ENCODE peak calls at places on chromosome 3, in nine cellular contexts. One of them, this sample, is unnamed. For H3K4me1, the result is how much of the 10 kb centered on the place peaks cover.

GRCh38 chr3:46846624-46847542 is 16.4 kb downstream of the MYL3 start:
- DNase-seq in DND-41: no peak
- DNase-seq in fibroblast of lung: no peak
- DNase-seq in Caco-2: no peak
- DNase-seq in adrenal gland: no peak
- DNase-seq in mammary epithelial cell: no peak
- DNase-seq in HCT116: no peak
- DNase-seq in cardiac muscle cell: no peak
- DNase-seq in GM23338: no peak
- DNase-seq in this sample: no peak

GRCh38 chr3:114212646-114213045 is 24.7 kb downstream of the ZNF80 start:
- DNase-seq in Caco-2: no peak
- DNase-seq in mammary epithelial cell: no peak
- DNase-seq in GM23338: no peak
- DNase-seq in DND-41: no peak
- DNase-seq in cardiac muscle cell: no peak
- DNase-seq in adrenal gland: no peak
- DNase-seq in HCT116: no peak
- DNase-seq in fibroblast of lung: no peak
- DNase-seq in this sample: no peak

GRCh38 chr3:50484681-50485263 is 18.7 kb downstream of the CACNA2D2 start:
- DNase-seq in cardiac muscle cell: no peak
- DNase-seq in GM23338: no peak
- DNase-seq in fibroblast of lung: no peak
- DNase-seq in DND-41: no peak
- DNase-seq in adrenal gland: no peak
- DNase-seq in mammary epithelial cell: no peak
- DNase-seq in HCT116: no peak
- DNase-seq in Caco-2: no peak
- DNase-seq in this sample: no peak

GRCh38 chr3:52185837-52186236 is 12.1 kb upstream of the ALAS1 start:
- DNase-seq in adrenal gland: no peak
- DNase-seq in cardiac muscle cell: no peak
- DNase-seq in HCT116: no peak
- DNase-seq in Caco-2: no peak
- DNase-seq in DND-41: no peak
- DNase-seq in mammary epithelial cell: no peak
- DNase-seq in GM23338: no peak
- DNase-seq in fibroblast of lung: no peak
- DNase-seq in this sample: no peak

GRCh38 chr3:66722675-66723074 is 221.9 kb upstream of the LRIG1 start:
- DNase-seq in DND-41: no peak
- DNase-seq in adrenal gland: peak
- DNase-seq in HCT116: no peak
- DNase-seq in cardiac muscle cell: no peak
- DNase-seq in GM23338: no peak
- DNase-seq in mammary epithelial cell: no peak
- DNase-seq in Caco-2: no peak
- DNase-seq in fibroblast of lung: peak
- DNase-seq in this sample: peak

GRCh38 chr3:59829527-59829926 is 779.7 kb upstream of the CFAP20DC start:
- DNase-seq in DND-41: no peak
- DNase-seq in adrenal gland: no peak
- DNase-seq in fibroblast of lung: no peak
- DNase-seq in cardiac muscle cell: no peak
- DNase-seq in GM23338: no peak
- DNase-seq in HCT116: no peak
- DNase-seq in Caco-2: no peak
- DNase-seq in mammary epithelial cell: no peak
- DNase-seq in this sample: no peak

GRCh38 chr3:56989434-56990294 is 70.8 kb upstream of the SPATA12 start:
- DNase-seq in mammary epithelial cell: no peak
- DNase-seq in cardiac muscle cell: no peak
- DNase-seq in HCT116: no peak
- DNase-seq in Caco-2: no peak
- DNase-seq in adrenal gland: no peak
- DNase-seq in DND-41: no peak
- DNase-seq in GM23338: no peak
- DNase-seq in fibroblast of lung: peak
- DNase-seq in this sample: no peak

GRCh38 chr3:12750223-12750622 is 8.8 kb downstream of the TMEM40 start:
- DNase-seq in adrenal gland: peak
- DNase-seq in DND-41: no peak
- DNase-seq in fibroblast of lung: peak
- DNase-seq in HCT116: peak
- DNase-seq in GM23338: no peak
- DNase-seq in Caco-2: no peak
- DNase-seq in cardiac muscle cell: peak
- DNase-seq in mammary epithelial cell: peak
- DNase-seq in this sample: no peak

GRCh38 chr3:127650236-127650635 is 21.3 kb downstream of the PODXL2 start:
- DNase-seq in fibroblast of lung: no peak
- DNase-seq in mammary epithelial cell: no peak
- DNase-seq in DND-41: no peak
- DNase-seq in cardiac muscle cell: no peak
- DNase-seq in HCT116: no peak
- DNase-seq in Caco-2: no peak
- DNase-seq in adrenal gland: no peak
- DNase-seq in GM23338: no peak
- DNase-seq in this sample: no peak

GRCh38 chr3:50637945-50638344 is 21.0 kb downstream of the MAPKAPK3 start:
- DNase-seq in Caco-2: no peak
- DNase-seq in mammary epithelial cell: no peak
- DNase-seq in cardiac muscle cell: no peak
- DNase-seq in HCT116: no peak
- DNase-seq in DND-41: no peak
- DNase-seq in fibroblast of lung: no peak
- DNase-seq in GM23338: no peak
- DNase-seq in adrenal gland: no peak
- DNase-seq in this sample: no peak

GRCh38 chr3:13890377-13891016 is 10.6 kb upstream of the WNT7A start:
- DNase-seq in HCT116: no peak
- DNase-seq in mammary epithelial cell: peak
- DNase-seq in fibroblast of lung: no peak
- DNase-seq in cardiac muscle cell: no peak
- DNase-seq in adrenal gland: no peak
- DNase-seq in Caco-2: no peak
- DNase-seq in DND-41: peak
- DNase-seq in GM23338: no peak
- DNase-seq in this sample: no peak

GRCh38 chr3:157356541-157356940 is 80.1 kb upstream of the PTX3 start:
- DNase-seq in fibroblast of lung: no peak
- DNase-seq in cardiac muscle cell: no peak
- DNase-seq in mammary epithelial cell: no peak
- DNase-seq in DND-41: no peak
- DNase-seq in Caco-2: no peak
- DNase-seq in HCT116: no peak
- DNase-seq in adrenal gland: no peak
- DNase-seq in GM23338: no peak
- DNase-seq in this sample: no peak

GRCh38 chr3:138227650-138228049 is 40.5 kb downstream of the ARMC8 start:
- DNase-seq in GM23338: no peak
- DNase-seq in cardiac muscle cell: no peak
- DNase-seq in HCT116: no peak
- DNase-seq in mammary epithelial cell: no peak
- DNase-seq in Caco-2: no peak
- DNase-seq in DND-41: no peak
- DNase-seq in adrenal gland: no peak
- DNase-seq in fibroblast of lung: peak
- DNase-seq in this sample: no peak

GRCh38 chr3:158709666-158710083 is 22.6 kb downstream of the RARRES1 start:
- DNase-seq in mammary epithelial cell: peak
- DNase-seq in DND-41: no peak
- DNase-seq in HCT116: no peak
- DNase-seq in fibroblast of lung: peak
- DNase-seq in GM23338: no peak
- DNase-seq in cardiac muscle cell: no peak
- DNase-seq in Caco-2: no peak
- DNase-seq in adrenal gland: no peak
- DNase-seq in this sample: no peak

DNA sequence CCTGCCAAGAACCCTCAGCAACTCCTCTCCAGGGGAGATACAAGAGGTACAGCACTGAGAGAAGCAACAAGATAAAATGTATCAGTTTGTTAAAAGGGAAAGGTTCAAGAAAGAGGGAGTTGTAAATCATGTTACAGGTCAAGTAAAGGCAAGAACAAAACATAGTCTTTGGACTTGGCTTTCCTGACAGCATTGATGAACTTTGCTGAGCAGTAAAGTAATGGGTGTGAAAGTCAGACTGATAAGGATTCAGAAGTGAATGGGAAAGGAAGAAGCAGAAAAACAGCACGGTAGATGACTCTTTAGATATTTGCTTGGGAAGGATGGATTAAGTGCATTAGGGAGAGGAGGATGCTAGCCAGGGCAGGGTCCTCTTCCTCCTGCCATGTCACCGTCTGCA is 27.1 kb downstream of the MBNL1 start:
- DNase-seq in adrenal gland: no peak
- DNase-seq in mammary epithelial cell: no peak
- DNase-seq in fibroblast of lung: no peak
- DNase-seq in GM23338: no peak
- DNase-seq in DND-41: no peak
- DNase-seq in Caco-2: no peak
- DNase-seq in cardiac muscle cell: no peak
- DNase-seq in HCT116: no peak
- DNase-seq in this sample: no peak
- H3K4me1 ChIP-seq in adrenal gland: under half
- H3K4me1 ChIP-seq in mammary epithelial cell: under half
- H3K4me1 ChIP-seq in fibroblast of lung: under half
- H3K4me1 ChIP-seq in GM23338: under half
- H3K4me1 ChIP-seq in DND-41: under half
- H3K4me1 ChIP-seq in Caco-2: under half
- H3K4me1 ChIP-seq in cardiac muscle cell: under half
- H3K4me1 ChIP-seq in HCT116: under half
- H3K4me1 ChIP-seq in this sample: half or more

DNA sequence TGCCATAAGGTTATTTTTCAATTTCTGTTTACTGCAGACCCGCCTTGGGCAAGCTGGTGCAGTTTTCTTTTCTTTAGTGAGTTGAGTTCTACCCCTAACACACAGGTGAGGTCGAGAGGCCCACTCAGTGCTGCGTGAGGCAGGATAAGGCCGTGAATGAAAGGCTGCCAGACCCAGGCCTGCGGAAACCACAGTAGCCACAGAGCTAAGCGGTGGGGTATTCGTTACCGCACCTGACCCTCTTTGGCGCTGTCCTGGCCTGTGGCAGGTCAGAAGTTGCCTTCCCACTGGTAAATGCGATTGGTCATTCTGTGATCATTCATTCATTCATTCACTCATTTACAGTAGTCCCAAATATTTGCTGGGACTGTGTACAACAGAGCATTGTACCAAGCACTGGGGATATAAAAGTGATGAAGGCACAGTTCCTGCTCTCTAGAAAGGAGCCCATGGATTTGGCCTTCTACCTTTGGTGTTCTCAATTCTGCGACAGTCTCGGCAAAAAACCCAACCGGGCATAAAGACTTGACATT is 144.8 kb downstream of the XXYLT1 start:
- DNase-seq in adrenal gland: no peak
- DNase-seq in HCT116: no peak
- DNase-seq in GM23338: no peak
- DNase-seq in Caco-2: no peak
- DNase-seq in fibroblast of lung: no peak
- DNase-seq in cardiac muscle cell: no peak
- DNase-seq in mammary epithelial cell: no peak
- DNase-seq in DND-41: peak
- DNase-seq in this sample: no peak
- H3K4me1 ChIP-seq in adrenal gland: under half
- H3K4me1 ChIP-seq in HCT116: under half
- H3K4me1 ChIP-seq in GM23338: under half
- H3K4me1 ChIP-seq in Caco-2: under half
- H3K4me1 ChIP-seq in fibroblast of lung: under half
- H3K4me1 ChIP-seq in cardiac muscle cell: under half
- H3K4me1 ChIP-seq in mammary epithelial cell: under half
- H3K4me1 ChIP-seq in DND-41: under half
- H3K4me1 ChIP-seq in this sample: under half

GRCh38 chr3:147389265-147390175 is 16.8 kb downstream of the ZIC4 start:
- DNase-seq in cardiac muscle cell: no peak
- DNase-seq in adrenal gland: no peak
- DNase-seq in DND-41: no peak
- DNase-seq in mammary epithelial cell: no peak
- DNase-seq in fibroblast of lung: no peak
- DNase-seq in GM23338: peak
- DNase-seq in HCT116: no peak
- DNase-seq in Caco-2: no peak
- DNase-seq in this sample: no peak

GRCh38 chr3:147393261-147393964 is 12.9 kb downstream of the ZIC4 start:
- DNase-seq in adrenal gland: no peak
- DNase-seq in cardiac muscle cell: peak
- DNase-seq in Caco-2: no peak
- DNase-seq in mammary epithelial cell: no peak
- DNase-seq in fibroblast of lung: no peak
- DNase-seq in GM23338: peak
- DNase-seq in DND-41: no peak
- DNase-seq in HCT116: no peak
- DNase-seq in this sample: no peak

GRCh38 chr3:147390589-147391569 is 15.5 kb downstream of the ZIC4 start:
- DNase-seq in cardiac muscle cell: no peak
- DNase-seq in adrenal gland: no peak
- DNase-seq in HCT116: no peak
- DNase-seq in GM23338: peak
- DNase-seq in fibroblast of lung: no peak
- DNase-seq in mammary epithelial cell: no peak
- DNase-seq in DND-41: no peak
- DNase-seq in Caco-2: no peak
- DNase-seq in this sample: no peak

GRCh38 chr3:147392083-147392916 is 14.0 kb downstream of the ZIC4 start:
- DNase-seq in mammary epithelial cell: no peak
- DNase-seq in adrenal gland: no peak
- DNase-seq in GM23338: peak
- DNase-seq in cardiac muscle cell: peak
- DNase-seq in DND-41: no peak
- DNase-seq in Caco-2: no peak
- DNase-seq in fibroblast of lung: peak
- DNase-seq in HCT116: no peak
- DNase-seq in this sample: no peak

DNA sequence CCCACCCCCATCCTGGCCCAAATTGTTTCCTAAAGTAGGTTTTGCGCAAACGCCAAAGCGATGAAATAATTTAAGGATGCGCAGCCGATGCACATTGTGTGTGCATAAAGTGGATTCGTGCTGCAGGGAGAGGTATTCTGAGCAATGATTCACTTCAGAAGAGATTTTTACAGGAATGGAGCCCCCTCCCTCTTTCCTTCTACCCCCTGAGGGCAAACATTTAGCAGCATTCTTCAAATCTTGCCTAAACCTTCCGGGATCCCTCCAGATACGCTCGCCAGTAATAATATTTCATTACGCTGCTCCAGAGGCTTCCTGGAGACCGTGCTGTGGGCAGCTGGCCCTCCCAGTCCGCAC is 14.6 kb downstream of the ZIC4 start:
- DNase-seq in DND-41: no peak
- DNase-seq in Caco-2: no peak
- DNase-seq in cardiac muscle cell: no peak
- DNase-seq in fibroblast of lung: no peak
- DNase-seq in adrenal gland: no peak
- DNase-seq in GM23338: no peak
- DNase-seq in HCT116: no peak
- DNase-seq in mammary epithelial cell: no peak
- DNase-seq in this sample: no peak
- H3K4me1 ChIP-seq in DND-41: under half
- H3K4me1 ChIP-seq in Caco-2: under half
- H3K4me1 ChIP-seq in cardiac muscle cell: under half
- H3K4me1 ChIP-seq in fibroblast of lung: under half
- H3K4me1 ChIP-seq in adrenal gland: under half
- H3K4me1 ChIP-seq in GM23338: half or more
- H3K4me1 ChIP-seq in HCT116: under half
- H3K4me1 ChIP-seq in mammary epithelial cell: under half
- H3K4me1 ChIP-seq in this sample: under half

GRCh38 chr3:58054652-58055051 is 46.4 kb downstream of the FLNB start:
- DNase-seq in GM23338: no peak
- DNase-seq in fibroblast of lung: no peak
- DNase-seq in DND-41: no peak
- DNase-seq in Caco-2: no peak
- DNase-seq in cardiac muscle cell: no peak
- DNase-seq in adrenal gland: no peak
- DNase-seq in mammary epithelial cell: no peak
- DNase-seq in HCT116: no peak
- DNase-seq in this sample: no peak
- H3K4me1 ChIP-seq in GM23338: under half
- H3K4me1 ChIP-seq in fibroblast of lung: under half
- H3K4me1 ChIP-seq in DND-41: under half
- H3K4me1 ChIP-seq in Caco-2: half or more
- H3K4me1 ChIP-seq in cardiac muscle cell: under half
- H3K4me1 ChIP-seq in adrenal gland: half or more
- H3K4me1 ChIP-seq in mammary epithelial cell: half or more
- H3K4me1 ChIP-seq in HCT116: half or more
- H3K4me1 ChIP-seq in this sample: under half

This sample was measured in ascending aorta.